ENCODE peak calls at places on chromosomes 5 and 9, in ten cellular contexts. L is AG20443; A is GM03348; V is stimulated activated CD8-positive, alpha-beta memory T cell treated with anti-CD3 and anti-CD28 coated beads, Interleukin-15, amount 100 ng/mL, for 4 hours; Q is Panc1; B is left lobe of liver; H is substantia nigra; M is LHCN-M2; K is NCI-H774; E is foreskin fibroblast. R is an unnamed sample.

GRCh38 chr9:75889977-75890540 is 414 bp upstream of the PCSK5 start:
- DNase-seq in L (peak; percentile 67), A (peak; percentile 58), V (no peak), Q (no peak), B (peak; percentile 65), H (no peak), M (peak; percentile 73), K (no peak), E (peak; percentile 81), R (no peak)

GRCh38 chr9:132161743-132162187 is at the start of gene NTNG2:
- DNase-seq in L (no peak), A (no peak), V (no peak), Q (no peak), B (no peak), H (no peak), M (no peak), K (no peak), E (no peak), R (no peak)

GRCh38 chr9:91302831-91303230 is 58.9 kb downstream of the AUH start:
- DNase-seq in L (peak; percentile 76), A (peak; percentile 78), V (no peak), Q (peak; percentile 30), B (no peak), H (no peak), M (peak; percentile 81), K (no peak), E (peak; percentile 87), R (no peak)

GRCh38 chr5:31347558-31347905 is 154.0 kb downstream of the CDH6 start:
- DNase-seq in L (no peak), A (no peak), V (no peak), Q (no peak), B (no peak), H (no peak), M (no peak), K (no peak), E (peak; percentile 53), R (no peak)

GRCh38 chr9:18857769-18858168 is 175.2 kb downstream of the SAXO1 start:
- DNase-seq in L (peak; percentile 60), A (peak; percentile 51), V (no peak), Q (no peak), B (no peak), H (no peak), M (peak; percentile 76), K (no peak), E (peak; percentile 82), R (no peak)

GRCh38 chr9:70040506-70040905 is 3.1 kb upstream of the MAMDC2 start:
- DNase-seq in L (no peak), A (no peak), V (no peak), Q (no peak), B (no peak), H (no peak), M (no peak), K (no peak), E (no peak), R (no peak)

GRCh38 chr9:35616681-35617459 is 1.3 kb downstream of the CD72 start:
- DNase-seq in L (peak; percentile 86), A (peak; percentile 77), V (peak; percentile 57), Q (no peak), B (no peak), H (no peak), M (no peak), K (peak; percentile 8), E (peak; percentile 71), R (no peak)

GRCh38 chr5:136036991-136037705 is 8.4 kb downstream of the TGFBI start:
- DNase-seq in L (peak; percentile 38), A (peak; percentile 29), V (no peak), Q (no peak), B (no peak), H (no peak), M (no peak), K (peak; percentile 76), E (peak; percentile 81), R (peak; percentile 50)

GRCh38 chr5:150213530-150213929 is 23.7 kb downstream of the SLC6A7 start:
- DNase-seq in L (peak; percentile 72), A (peak; percentile 64), V (no peak), Q (no peak), B (no peak), H (no peak), M (peak; percentile 12), K (no peak), E (peak; percentile 88), R (no peak)

GRCh38 chr5:134463176-134463720 is 51.6 kb upstream of the CDKN2AIPNL start:
- DNase-seq in L (no peak), A (no peak), V (no peak), Q (no peak), B (no peak), H (no peak), M (no peak), K (no peak), E (no peak), R (no peak)

GRCh38 chr5:118557103-118557805 is 431.1 kb downstream of the DTWD2 start:
- DNase-seq in L (no peak), A (no peak), V (no peak), Q (no peak), B (no peak), H (no peak), M (no peak), K (no peak), E (peak; percentile 64), R (no peak)

GRCh38 chr5:111453747-111454146 is 58.6 kb downstream of the STARD4 start:
- DNase-seq in L (no peak), A (peak; percentile 23), V (no peak), Q (no peak), B (no peak), H (no peak), M (peak; percentile 46), K (no peak), E (peak; percentile 76), R (no peak)

GRCh38 chr5:143695941-143696340 is 116.0 kb upstream of the HMHB1 start:
- DNase-seq in L (no peak), A (no peak), V (no peak), Q (no peak), B (no peak), H (no peak), M (no peak), K (no peak), E (no peak), R (no peak)

GRCh38 chr5:102262688-102263087 is 33.4 kb downstream of the SLCO4C1 start:
- DNase-seq in L (no peak), A (no peak), V (no peak), Q (no peak), B (no peak), H (no peak), M (no peak), K (no peak), E (no peak), R (no peak)

GRCh38 chr5:124561451-124561850 is 185.0 kb downstream of the ZNF608 start:
- DNase-seq in L (no peak), A (no peak), V (no peak), Q (no peak), B (no peak), H (no peak), M (no peak), K (no peak), E (no peak), R (no peak)

GRCh38 chr9:36867672-36868471 is 166.2 kb downstream of the PAX5 start:
- DNase-seq in L (no peak), A (no peak), V (no peak), Q (no peak), B (peak; percentile 63), H (no peak), M (no peak), K (peak; percentile 55), E (no peak), R (no peak)

GRCh38 chr9:125439434-125440272 is 178.0 kb downstream of the GAPVD1 start:
- DNase-seq in L (no peak), A (no peak), V (no peak), Q (no peak), B (peak; percentile 28), H (no peak), M (no peak), K (no peak), E (no peak), R (no peak)

GRCh38 chr5:121199238-121199999 is 652.3 kb upstream of the FTMT start:
- DNase-seq in L (peak; percentile 55), A (peak; percentile 66), V (no peak), Q (no peak), B (no peak), H (no peak), M (peak; percentile 7), K (no peak), E (peak; percentile 92), R (no peak)

GRCh38 chr5:169064093-169064492 is 236.8 kb downstream of the SLIT3 start:
- DNase-seq in L (no peak), A (peak; percentile 17), V (no peak), Q (no peak), B (no peak), H (no peak), M (no peak), K (no peak), E (peak; percentile 18), R (peak; percentile 8)

GRCh38 chr9:110101531-110102161 is 106.3 kb downstream of the C9orf152 start:
- DNase-seq in L (no peak), A (no peak), V (no peak), Q (no peak), B (no peak), H (no peak), M (peak; percentile 97), K (no peak), E (peak; percentile 58), R (no peak)

GRCh38 chr5:93186031-93186682 is 394.9 kb downstream of the NR2F1-AS1 start:
- DNase-seq in L (peak; percentile 61), A (peak; percentile 62), V (no peak), Q (no peak), B (no peak), H (no peak), M (peak; percentile 92), K (no peak), E (peak; percentile 85), R (no peak)

GRCh38 chr5:134051305-134051704 is 46.5 kb upstream of the VDAC1 start:
- DNase-seq in L (no peak), A (no peak), V (no peak), Q (no peak), B (no peak), H (no peak), M (no peak), K (no peak), E (peak; percentile 56), R (no peak)

GRCh38 chr5:55915783-55916182 is 64.6 kb downstream of the IL31RA start:
- DNase-seq in L (no peak), A (no peak), V (no peak), Q (no peak), B (no peak), H (no peak), M (no peak), K (no peak), E (no peak), R (no peak)

GRCh38 chr9:127021664-127022337 is 100.6 kb downstream of the ANGPTL2 start:
- DNase-seq in L (peak; percentile 95), A (peak; percentile 94), V (no peak), Q (no peak), B (no peak), H (peak; percentile 36), M (peak; percentile 32), K (peak; percentile 23), E (peak; percentile 99), R (peak; percentile 65)

GRCh38 chr5:55234171-55234700 is 828 bp upstream of the CCNO start:
- DNase-seq in L (peak; percentile 47), A (peak; percentile 51), V (no peak), Q (no peak), B (no peak), H (no peak), M (peak; percentile 40), K (peak; percentile 18), E (peak; percentile 55), R (no peak)

GRCh38 chr9:75911390-75911789 is 20.9 kb downstream of the PCSK5 start:
- DNase-seq in L (no peak), A (no peak), V (no peak), Q (no peak), B (no peak), H (no peak), M (no peak), K (no peak), E (no peak), R (no peak)

GRCh38 chr9:103700558-103700957 is 393.6 kb upstream of the SMC2 start:
- DNase-seq in L (no peak), A (no peak), V (no peak), Q (no peak), B (no peak), H (no peak), M (no peak), K (no peak), E (no peak), R (no peak)

GRCh38 chr5:98518754-98519153 is 254.7 kb upstream of the RGMB start:
- DNase-seq in L (no peak), A (no peak), V (no peak), Q (no peak), B (no peak), H (no peak), M (no peak), K (no peak), E (no peak), R (no peak)

R was measured in thoracic aorta.